ENCODE peak calls at places on chromosomes 4 and X, in eight cellular contexts. One of them, this sample, is unnamed. For H3K4me1, the result is how much of the 10 kb centered on the place peaks cover.

GRCh38 chr4:5566991-5567390 is 141.4 kb downstream of the EVC2 start:
- DNase-seq in K562: no peak
- DNase-seq in tibial nerve: no peak
- DNase-seq in HepG2: no peak
- DNase-seq in H1: no peak
- DNase-seq in esophagus muscularis mucosa: peak
- DNase-seq in ovary: no peak
- DNase-seq in stomach: no peak
- DNase-seq in this sample: no peak

GRCh38 chrX:101210630-101211029 is 9.0 kb upstream of the DRP2 start:
- DNase-seq in K562: no peak
- DNase-seq in tibial nerve: no peak
- DNase-seq in HepG2: no peak
- DNase-seq in H1: no peak
- DNase-seq in esophagus muscularis mucosa: no peak
- DNase-seq in ovary: no peak
- DNase-seq in stomach: no peak
- DNase-seq in this sample: no peak

GRCh38 chrX:1093112-1093511 is 119.3 kb downstream of the CRLF2 start:
- DNase-seq in K562: no peak
- DNase-seq in tibial nerve: no peak
- DNase-seq in HepG2: no peak
- DNase-seq in H1: no peak
- DNase-seq in esophagus muscularis mucosa: no peak
- DNase-seq in ovary: no peak
- DNase-seq in stomach: no peak
- DNase-seq in this sample: no peak

GRCh38 chr4:82371398-82371972 is 2.3 kb downstream of the HNRNPD start:
- DNase-seq in K562: peak
- DNase-seq in tibial nerve: no peak
- DNase-seq in HepG2: no peak
- DNase-seq in H1: no peak
- DNase-seq in esophagus muscularis mucosa: no peak
- DNase-seq in ovary: no peak
- DNase-seq in stomach: no peak
- DNase-seq in this sample: no peak

GRCh38 chr4:149793459-149793858 is 22.2 kb downstream of the IQCM start:
- DNase-seq in K562: no peak
- DNase-seq in tibial nerve: no peak
- DNase-seq in HepG2: no peak
- DNase-seq in H1: no peak
- DNase-seq in esophagus muscularis mucosa: no peak
- DNase-seq in ovary: no peak
- DNase-seq in stomach: no peak
- DNase-seq in this sample: no peak

GRCh38 chr4:28723371-28723770 is 1862.7 kb downstream of the STIM2 start:
- DNase-seq in K562: no peak
- DNase-seq in tibial nerve: no peak
- DNase-seq in HepG2: no peak
- DNase-seq in H1: no peak
- DNase-seq in esophagus muscularis mucosa: no peak
- DNase-seq in ovary: no peak
- DNase-seq in stomach: no peak
- DNase-seq in this sample: no peak

GRCh38 chr4:187424636-187425035 is 570.9 kb upstream of the ZFP42 start:
- DNase-seq in K562: no peak
- DNase-seq in tibial nerve: no peak
- DNase-seq in HepG2: no peak
- DNase-seq in H1: no peak
- DNase-seq in esophagus muscularis mucosa: no peak
- DNase-seq in ovary: no peak
- DNase-seq in stomach: no peak
- DNase-seq in this sample: no peak

GRCh38 chr4:115711575-115711974 is 598.2 kb upstream of the NDST4 start:
- DNase-seq in K562: no peak
- DNase-seq in tibial nerve: no peak
- DNase-seq in HepG2: no peak
- DNase-seq in H1: no peak
- DNase-seq in esophagus muscularis mucosa: no peak
- DNase-seq in ovary: no peak
- DNase-seq in stomach: no peak
- DNase-seq in this sample: no peak

GRCh38 chr4:163562496-163562895 is 68.0 kb downstream of the TMA16 start:
- DNase-seq in K562: no peak
- DNase-seq in tibial nerve: no peak
- DNase-seq in HepG2: no peak
- DNase-seq in H1: no peak
- DNase-seq in esophagus muscularis mucosa: no peak
- DNase-seq in ovary: no peak
- DNase-seq in stomach: no peak
- DNase-seq in this sample: no peak

GRCh38 chr4:77336411-77337142 is 179.6 kb downstream of the CCNG2 start:
- DNase-seq in K562: no peak
- DNase-seq in tibial nerve: no peak
- DNase-seq in HepG2: no peak
- DNase-seq in H1: no peak
- DNase-seq in esophagus muscularis mucosa: no peak
- DNase-seq in ovary: no peak
- DNase-seq in stomach: no peak
- DNase-seq in this sample: no peak

GRCh38 chrX:86133761-86134160 is 14.5 kb upstream of the DACH2 start:
- DNase-seq in K562: peak
- DNase-seq in tibial nerve: no peak
- DNase-seq in HepG2: no peak
- DNase-seq in H1: no peak
- DNase-seq in esophagus muscularis mucosa: no peak
- DNase-seq in ovary: no peak
- DNase-seq in stomach: no peak
- DNase-seq in this sample: no peak

GRCh38 chr4:140286503-140286902 is 86.9 kb upstream of the SCOC start:
- DNase-seq in K562: no peak
- DNase-seq in tibial nerve: no peak
- DNase-seq in HepG2: no peak
- DNase-seq in H1: no peak
- DNase-seq in esophagus muscularis mucosa: no peak
- DNase-seq in ovary: peak
- DNase-seq in stomach: no peak
- DNase-seq in this sample: no peak

GRCh38 chr4:57658188-57658587 is 548.0 kb upstream of the IGFBP7 start:
- DNase-seq in K562: no peak
- DNase-seq in tibial nerve: no peak
- DNase-seq in HepG2: no peak
- DNase-seq in H1: no peak
- DNase-seq in esophagus muscularis mucosa: peak
- DNase-seq in ovary: no peak
- DNase-seq in stomach: no peak
- DNase-seq in this sample: no peak

GRCh38 chr4:185504098-185505047 is 30.9 kb downstream of the PDLIM3 start:
- DNase-seq in K562: peak
- DNase-seq in tibial nerve: peak
- DNase-seq in HepG2: peak
- DNase-seq in H1: no peak
- DNase-seq in esophagus muscularis mucosa: no peak
- DNase-seq in ovary: peak
- DNase-seq in stomach: peak
- DNase-seq in this sample: no peak

GRCh38 chr4:25860586-25861421 is 2.0 kb downstream of the SEL1L3 start:
- DNase-seq in K562: peak
- DNase-seq in tibial nerve: no peak
- DNase-seq in HepG2: no peak
- DNase-seq in H1: no peak
- DNase-seq in esophagus muscularis mucosa: no peak
- DNase-seq in ovary: no peak
- DNase-seq in stomach: peak
- DNase-seq in this sample: no peak

GRCh38 chr4:174069848-174070330 is 213.6 kb downstream of the FBXO8 start:
- DNase-seq in K562: no peak
- DNase-seq in tibial nerve: no peak
- DNase-seq in HepG2: no peak
- DNase-seq in H1: no peak
- DNase-seq in esophagus muscularis mucosa: no peak
- DNase-seq in ovary: no peak
- DNase-seq in stomach: no peak
- DNase-seq in this sample: no peak

GRCh38 chr4:48944659-48945290 is 38.2 kb upstream of the OCIAD2 start:
- DNase-seq in K562: peak
- DNase-seq in tibial nerve: no peak
- DNase-seq in HepG2: peak
- DNase-seq in H1: no peak
- DNase-seq in esophagus muscularis mucosa: no peak
- DNase-seq in ovary: no peak
- DNase-seq in stomach: peak
- DNase-seq in this sample: no peak

GRCh38 chr4:108320066-108320465 is 151.3 kb upstream of the LEF1 start:
- DNase-seq in K562: no peak
- DNase-seq in tibial nerve: no peak
- DNase-seq in HepG2: no peak
- DNase-seq in H1: no peak
- DNase-seq in esophagus muscularis mucosa: no peak
- DNase-seq in ovary: no peak
- DNase-seq in stomach: no peak
- DNase-seq in this sample: no peak
- H3K4me3 ChIP-seq in K562: no peak
- H3K4me3 ChIP-seq in tibial nerve: no peak
- H3K4me3 ChIP-seq in HepG2: no peak
- H3K4me3 ChIP-seq in H1: no peak
- H3K4me3 ChIP-seq in esophagus muscularis mucosa: no peak
- H3K4me3 ChIP-seq in ovary: no peak
- H3K4me3 ChIP-seq in stomach: no peak
- H3K4me3 ChIP-seq in this sample: no peak

GRCh38 chr4:151472711-151473110 is 63.7 kb downstream of the FHIP1A start:
- DNase-seq in K562: no peak
- DNase-seq in tibial nerve: no peak
- DNase-seq in HepG2: no peak
- DNase-seq in H1: no peak
- DNase-seq in esophagus muscularis mucosa: no peak
- DNase-seq in ovary: no peak
- DNase-seq in stomach: no peak
- DNase-seq in this sample: no peak
- H3K4me1 ChIP-seq in K562: under half
- H3K4me1 ChIP-seq in tibial nerve: under half
- H3K4me1 ChIP-seq in HepG2: under half
- H3K4me1 ChIP-seq in H1: under half
- H3K4me1 ChIP-seq in esophagus muscularis mucosa: under half
- H3K4me1 ChIP-seq in ovary: under half
- H3K4me1 ChIP-seq in stomach: under half
- H3K4me1 ChIP-seq in this sample: under half

GRCh38 chrX:12225073-12225472 is 86.8 kb downstream of the FRMPD4 start:
- DNase-seq in K562: no peak
- DNase-seq in tibial nerve: no peak
- DNase-seq in HepG2: no peak
- DNase-seq in H1: no peak
- DNase-seq in esophagus muscularis mucosa: no peak
- DNase-seq in ovary: no peak
- DNase-seq in stomach: no peak
- DNase-seq in this sample: no peak

GRCh38 chrX:12228862-12229261 is 90.6 kb downstream of the FRMPD4 start:
- DNase-seq in K562: no peak
- DNase-seq in tibial nerve: no peak
- DNase-seq in HepG2: no peak
- DNase-seq in H1: no peak
- DNase-seq in esophagus muscularis mucosa: no peak
- DNase-seq in ovary: no peak
- DNase-seq in stomach: no peak
- DNase-seq in this sample: no peak

GRCh38 chrX:12227412-12228041 is 89.3 kb downstream of the FRMPD4 start:
- DNase-seq in K562: no peak
- DNase-seq in tibial nerve: no peak
- DNase-seq in HepG2: no peak
- DNase-seq in H1: no peak
- DNase-seq in esophagus muscularis mucosa: no peak
- DNase-seq in ovary: no peak
- DNase-seq in stomach: no peak
- DNase-seq in this sample: no peak

GRCh38 chrX:12223650-12224049 is 85.4 kb downstream of the FRMPD4 start:
- DNase-seq in K562: no peak
- DNase-seq in tibial nerve: no peak
- DNase-seq in HepG2: no peak
- DNase-seq in H1: no peak
- DNase-seq in esophagus muscularis mucosa: no peak
- DNase-seq in ovary: no peak
- DNase-seq in stomach: no peak
- DNase-seq in this sample: no peak
- TF ChIP-seq EP300 in K562: no peak
- TF ChIP-seq EP300 in tibial nerve: no peak
- TF ChIP-seq EP300 in HepG2: no peak
- TF ChIP-seq EP300 in H1: no peak
- TF ChIP-seq EP300 in esophagus muscularis mucosa: no peak
- TF ChIP-seq EP300 in ovary: no peak
- TF ChIP-seq EP300 in stomach: no peak
- TF ChIP-seq EP300 in this sample: no peak

GRCh38 chr4:117664706-117665444 is 369.4 kb upstream of the NDST3 start:
- DNase-seq in K562: no peak
- DNase-seq in tibial nerve: no peak
- DNase-seq in HepG2: no peak
- DNase-seq in H1: no peak
- DNase-seq in esophagus muscularis mucosa: no peak
- DNase-seq in ovary: no peak
- DNase-seq in stomach: no peak
- DNase-seq in this sample: no peak
- H3K4me3 ChIP-seq in K562: no peak
- H3K4me3 ChIP-seq in tibial nerve: no peak
- H3K4me3 ChIP-seq in HepG2: no peak
- H3K4me3 ChIP-seq in H1: no peak
- H3K4me3 ChIP-seq in esophagus muscularis mucosa: no peak
- H3K4me3 ChIP-seq in ovary: no peak
- H3K4me3 ChIP-seq in stomach: no peak
- H3K4me3 ChIP-seq in this sample: no peak

DNA sequence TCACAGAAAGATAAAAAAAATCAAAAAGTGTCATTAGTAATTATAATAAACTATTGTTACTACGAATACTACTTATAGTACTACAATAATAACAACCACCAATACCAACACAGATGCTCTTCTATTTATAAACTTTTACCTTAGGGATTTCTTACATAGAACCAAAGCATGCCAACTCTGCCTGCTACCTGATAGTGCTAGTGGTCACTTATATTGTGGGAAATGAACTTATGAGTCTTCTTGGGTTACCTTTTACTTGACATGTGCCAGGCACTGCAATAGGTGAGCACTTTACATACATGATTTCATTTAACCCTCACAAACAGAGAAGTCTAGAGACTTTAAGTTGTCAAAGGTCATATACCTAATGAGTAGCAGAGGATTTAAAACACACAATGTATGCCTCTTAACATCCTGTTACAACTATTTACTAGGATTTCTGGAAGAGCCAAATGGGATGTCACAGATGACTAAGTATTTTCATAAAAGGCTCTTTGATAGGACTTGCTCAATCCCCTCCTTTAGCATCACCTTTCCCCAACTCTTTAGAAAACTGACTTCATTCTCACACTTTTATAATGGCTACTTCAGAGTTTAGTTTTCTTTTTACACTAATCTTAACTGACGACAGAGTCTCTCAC is 265.2 kb downstream of the CHIC1 start:
- DNase-seq in K562: no peak
- DNase-seq in tibial nerve: no peak
- DNase-seq in HepG2: no peak
- DNase-seq in H1: no peak
- DNase-seq in esophagus muscularis mucosa: no peak
- DNase-seq in ovary: no peak
- DNase-seq in stomach: no peak
- DNase-seq in this sample: no peak
- H3K4me1 ChIP-seq in K562: under half
- H3K4me1 ChIP-seq in tibial nerve: under half
- H3K4me1 ChIP-seq in HepG2: under half
- H3K4me1 ChIP-seq in H1: under half
- H3K4me1 ChIP-seq in esophagus muscularis mucosa: under half
- H3K4me1 ChIP-seq in ovary: under half
- H3K4me1 ChIP-seq in stomach: under half
- H3K4me1 ChIP-seq in this sample: under half

GRCh38 chr4:100635899-100636298 is 118.1 kb upstream of the EMCN start:
- DNase-seq in K562: no peak
- DNase-seq in tibial nerve: no peak
- DNase-seq in HepG2: no peak
- DNase-seq in H1: no peak
- DNase-seq in esophagus muscularis mucosa: no peak
- DNase-seq in ovary: no peak
- DNase-seq in stomach: peak
- DNase-seq in this sample: no peak
- TF ChIP-seq EP300 in K562: no peak
- TF ChIP-seq EP300 in tibial nerve: no peak
- TF ChIP-seq EP300 in HepG2: no peak
- TF ChIP-seq EP300 in H1: no peak
- TF ChIP-seq EP300 in esophagus muscularis mucosa: no peak
- TF ChIP-seq EP300 in ovary: no peak
- TF ChIP-seq EP300 in stomach: no peak
- TF ChIP-seq EP300 in this sample: no peak

This sample was measured in suprapubic skin.